ENCODE peak calls at places on chromosomes 7 and 10, in six cellular contexts. C is prostate gland; W is T follicular helper cell; G is HT1080; J is stimulated activated CD4-positive, alpha-beta T cell treated with anti-CD3 and anti-CD28 coated beads, Interleukin-12 subunit alpha, Interleukin-12 subunit beta, amount 100 ng/mL, for 4 hours; F is kidney tubule cell. H is an unnamed sample.

GRCh38 chr7:99628471-99629465 is 12.0 kb downstream of the ZSCAN25 start:
- DNase-seq in C (no peak), W (no peak), G (no peak), J (no peak), F (no peak), H (no peak)

GRCh38 chr7:38424750-38425463 is 151.5 kb upstream of the TARP start:
- DNase-seq in C (no peak), W (no peak), G (no peak), J (no peak), F (no peak), H (no peak)

GRCh38 chr7:81618400-81619014 is 151.3 kb downstream of the HGF start:
- DNase-seq in C (no peak), W (no peak), G (peak; percentile 90), J (no peak), F (peak; percentile 84), H (no peak)

GRCh38 chr10:113127285-113128283 is 177.5 kb downstream of the TCF7L2 start:
- DNase-seq in C (no peak), W (no peak), G (no peak), J (no peak), F (no peak), H (no peak)

GRCh38 chr7:3957735-3958491 is 656.9 kb downstream of the SDK1 start:
- DNase-seq in C (no peak), W (no peak), G (no peak), J (no peak), F (peak; percentile 61), H (no peak)

GRCh38 chr10:124705817-124706461 is 38.2 kb downstream of the FAM53B start:
- DNase-seq in C (no peak), W (no peak), G (no peak), J (no peak), F (no peak), H (no peak)

GRCh38 chr7:66845382-66846095 is 75.5 kb upstream of the TMEM248 start:
- DNase-seq in C (no peak), W (no peak), G (no peak), J (no peak), F (no peak), H (no peak)

GRCh38 chr10:11050301-11051000 is 32.8 kb downstream of the CELF2 start:
- DNase-seq in C (no peak), W (no peak), G (no peak), J (no peak), F (no peak), H (no peak)

GRCh38 chr10:95767884-95768556 is 12.1 kb downstream of the ENTPD1 start:
- DNase-seq in C (no peak), W (no peak), G (no peak), J (no peak), F (no peak), H (no peak)

GRCh38 chr10:30854656-30855055 is 177.0 kb downstream of the ZNF438 start:
- DNase-seq in C (no peak), W (no peak), G (no peak), J (no peak), F (no peak), H (no peak)

GRCh38 chr10:100653957-100654834 is 91.2 kb upstream of the PAX2 start:
- DNase-seq in C (no peak), W (no peak), G (no peak), J (peak; percentile 53), F (no peak), H (peak; percentile 30)

GRCh38 chr7:81186691-81187090 is 267.8 kb upstream of the SEMA3C start:
- DNase-seq in C (no peak), W (no peak), G (no peak), J (no peak), F (no peak), H (no peak)

GRCh38 chr10:18658301-18658991 is 785 bp upstream of the ARL5B start:
- DNase-seq in C (peak; percentile 9), W (no peak), G (peak; percentile 18), J (no peak), F (peak; percentile 68), H (no peak)

GRCh38 chr7:111113263-111114017 is 22.5 kb downstream of the LRRN3 start:
- DNase-seq in C (no peak), W (no peak), G (peak; percentile 62), J (no peak), F (peak; percentile 78), H (no peak)

GRCh38 chr10:49080965-49081364 is 34.4 kb downstream of the VSTM4 start:
- DNase-seq in C (no peak), W (no peak), G (no peak), J (no peak), F (no peak), H (no peak)

GRCh38 chr10:72322030-72322279 is 32.8 kb downstream of the DNAJB12 start:
- DNase-seq in C (no peak), W (no peak), G (peak; percentile 33), J (no peak), F (peak; percentile 46), H (no peak)

GRCh38 chr7:34939175-34939574 is 98.1 kb downstream of the DPY19L1 start:
- DNase-seq in C (no peak), W (no peak), G (peak; percentile 92), J (no peak), F (peak; percentile 34), H (no peak)

GRCh38 chr10:125985557-125986246 is 89.3 kb downstream of the FANK1 start:
- DNase-seq in C (no peak), W (no peak), G (no peak), J (no peak), F (no peak), H (no peak)

GRCh38 chr10:13684813-13685511 is 98.2 kb downstream of the PRPF18 start:
- DNase-seq in C (no peak), W (no peak), G (no peak), J (no peak), F (no peak), H (no peak)

GRCh38 chr7:46854958-46855473 is 726.9 kb downstream of the TNS3 start:
- DNase-seq in C (no peak), W (no peak), G (peak; percentile 46), J (no peak), F (peak; percentile 60), H (no peak)

GRCh38 chr10:46215426-46215825 is 71.4 kb upstream of the ANTXRL start:
- DNase-seq in C (no peak), W (no peak), G (no peak), J (no peak), F (no peak), H (no peak)

GRCh38 chr10:77348082-77348481 is 289.5 kb downstream of the KCNMA1 start:
- DNase-seq in C (no peak), W (no peak), G (peak; percentile 62), J (no peak), F (no peak), H (no peak)

GRCh38 chr7:22406715-22407114 is 49.8 kb upstream of the RAPGEF5 start:
- DNase-seq in C (no peak), W (no peak), G (no peak), J (no peak), F (no peak), H (no peak)

GRCh38 chr7:2128601-2129375 is 104.0 kb downstream of the MAD1L1 start:
- DNase-seq in C (no peak), W (no peak), G (no peak), J (no peak), F (no peak), H (no peak)

GRCh38 chr7:150417239-150417638 is 33.2 kb upstream of the GIMAP8 start:
- DNase-seq in C (no peak), W (no peak), G (no peak), J (no peak), F (no peak), H (no peak)

GRCh38 chr10:1168763-1169162 is 112.6 kb downstream of the WDR37 start:
- DNase-seq in C (no peak), W (no peak), G (no peak), J (no peak), F (no peak), H (no peak)

GRCh38 chr7:5590596-5591546 is 167.2 kb upstream of the TNRC18 start:
- DNase-seq in C (no peak), W (no peak), G (no peak), J (no peak), F (no peak), H (no peak)

GRCh38 chr10:123583639-123584418 is 82.3 kb upstream of the GPR26 start:
- DNase-seq in C (peak; percentile 90), W (no peak), G (peak; percentile 27), J (peak; percentile 22), F (peak; percentile 70), H (peak; percentile 46)

GRCh38 chr10:61639952-61640351 is 22.8 kb upstream of the CABCOCO1 start:
- DNase-seq in C (no peak), W (no peak), G (no peak), J (no peak), F (no peak), H (no peak)

GRCh38 chr10:93589648-93590562 is 11.1 kb downstream of the RBP4 start:
- DNase-seq in C (no peak), W (no peak), G (no peak), J (no peak), F (no peak), H (peak; percentile 71)

GRCh38 chr10:110138197-110138812 is 69.1 kb upstream of the MXI1 start:
- DNase-seq in C (no peak), W (no peak), G (peak; percentile 54), J (no peak), F (peak; percentile 68), H (peak; percentile 61)

GRCh38 chr10:34479520-34480179 is 335.4 kb downstream of the PARD3 start:
- DNase-seq in C (no peak), W (no peak), G (no peak), J (no peak), F (no peak), H (no peak)

GRCh38 chr7:130560972-130561371 is 69.1 kb downstream of the MEST start:
- DNase-seq in C (no peak), W (no peak), G (peak; percentile 59), J (no peak), F (peak; percentile 70), H (peak; percentile 18)

GRCh38 chr10:11612004-11613001 is 853 bp upstream of the USP6NL start:
- DNase-seq in C (no peak), W (no peak), G (no peak), J (no peak), F (no peak), H (no peak)

GRCh38 chr7:152076324-152076821 is 50.9 kb downstream of the GALNT11 start:
- DNase-seq in C (no peak), W (no peak), G (peak; percentile 7), J (no peak), F (peak; percentile 70), H (peak; percentile 65)

GRCh38 chr10:31961264-31961663 is 32.6 kb upstream of the ARHGAP12 start:
- DNase-seq in C (peak; percentile 75), W (no peak), G (no peak), J (no peak), F (no peak), H (no peak)

GRCh38 chr7:122528879-122529481 is 169.9 kb downstream of the RNF133 start:
- DNase-seq in C (no peak), W (no peak), G (peak; percentile 30), J (no peak), F (peak; percentile 48), H (peak; percentile 14)

GRCh38 chr10:37146443-37146842 is 21.0 kb downstream of the ANKRD30A start:
- DNase-seq in C (no peak), W (no peak), G (no peak), J (no peak), F (no peak), H (no peak)

GRCh38 chr7:43175525-43176200 is 63.2 kb downstream of the HECW1 start:
- DNase-seq in C (no peak), W (no peak), G (no peak), J (no peak), F (no peak), H (no peak)

GRCh38 chr7:73304071-73304470 is 4.6 kb downstream of the NSUN5 start:
- DNase-seq in C (no peak), W (no peak), G (no peak), J (no peak), F (no peak), H (no peak)